ENCODE peak calls at places on chromosome 4, in nine cellular contexts. B, V, H, E, F, U, C, N and Q are unnamed samples.
A peak's percentile ranks its signal among the peaks of the same experiment; 100 is the strongest.

GRCh38 chr4:1809754-1810502 is 16.8 kb downstream of the FGFR3 start:
- DNase-seq in H (peak; percentile 74), N (peak; percentile 57), C (peak; percentile 51), B (peak; percentile 71), E (peak; percentile 52), V (peak; percentile 71), U (peak; percentile 75), F (peak; percentile 76), Q (peak; percentile 47)

GRCh38 chr4:16931336-16931735 is 32.9 kb upstream of the LDB2 start:
- DNase-seq in F (no peak), N (no peak), V (no peak), E (no peak), H (no peak), U (no peak), B (no peak), C (no peak), Q (no peak)

GRCh38 chr4:183098723-183099536 is at the start of gene WWC2:
- DNase-seq in C (peak; percentile 81), N (peak; percentile 42), E (peak; percentile 51), V (peak; percentile 98), F (peak; percentile 92), H (peak; percentile 91), U (peak; percentile 95), B (peak; percentile 84), Q (peak; percentile 82)

GRCh38 chr4:98722000-98722399 is 63.6 kb upstream of the TSPAN5 start:
- DNase-seq in E (no peak), H (no peak), B (no peak), C (no peak), V (peak; percentile 4), N (no peak), F (no peak), U (no peak), Q (no peak)

GRCh38 chr4:8586671-8587468 is 5.7 kb upstream of the CPZ start:
- DNase-seq in N (no peak), U (no peak), H (no peak), E (no peak), C (peak; percentile 20), V (no peak), F (peak; percentile 49), B (no peak), Q (no peak)

GRCh38 chr4:158356331-158356730 is 146.0 kb downstream of the TMEM144 start:
- DNase-seq in V (no peak), E (no peak), F (no peak), C (no peak), B (no peak), H (no peak), U (no peak), N (no peak), Q (no peak)

GRCh38 chr4:89549907-89550306 is 242.3 kb upstream of the GPRIN3 start:
- DNase-seq in V (peak; percentile 30), E (no peak), B (no peak), U (peak; percentile 47), H (no peak), F (no peak), C (no peak), N (no peak), Q (peak; percentile 85)

GRCh38 chr4:74202062-74202586 is 44.2 kb downstream of the MTHFD2L start:
- DNase-seq in C (no peak), F (no peak), H (no peak), N (no peak), U (no peak), E (no peak), V (no peak), B (no peak), Q (no peak)

GRCh38 chr4:99651811-99652545 is 5.7 kb downstream of the C4orf54 start:
- DNase-seq in F (peak; percentile 55), V (no peak), B (no peak), N (no peak), U (no peak), C (no peak), H (no peak), E (no peak), Q (no peak)

GRCh38 chr4:76105652-76106051 is 31.1 kb downstream of the ART3 start:
- DNase-seq in N (no peak), H (no peak), C (no peak), V (no peak), E (no peak), F (no peak), B (no peak), U (no peak), Q (no peak)

GRCh38 chr4:140851032-140851636 is 94.9 kb upstream of the TBC1D9 start:
- DNase-seq in C (no peak), B (peak; percentile 42), F (no peak), E (no peak), N (no peak), H (peak; percentile 28), U (peak; percentile 88), V (peak; percentile 73), Q (peak; percentile 66)

GRCh38 chr4:181944527-181944926 is 298.7 kb upstream of the TENM3 start:
- DNase-seq in V (no peak), B (no peak), U (no peak), N (no peak), F (no peak), H (no peak), C (no peak), E (no peak), Q (no peak)

GRCh38 chr4:10204401-10205058 is 87.9 kb upstream of the WDR1 start:
- DNase-seq in F (no peak), H (no peak), V (peak; percentile 93), B (no peak), N (no peak), E (no peak), U (no peak), C (no peak), Q (peak; percentile 29)

GRCh38 chr4:6347511-6348045 is 77.9 kb downstream of the WFS1 start:
- DNase-seq in E (no peak), F (peak; percentile 19), H (no peak), N (no peak), B (no peak), U (no peak), C (no peak), V (no peak), Q (no peak)

GRCh38 chr4:132593717-132594400 is 555.2 kb upstream of the PCDH10 start:
- DNase-seq in B (no peak), H (no peak), E (no peak), N (no peak), V (no peak), U (peak; percentile 49), C (no peak), F (no peak), Q (no peak)

GRCh38 chr4:60562353-60562752 is 637.8 kb upstream of the ADGRL3 start:
- DNase-seq in N (no peak), E (no peak), C (no peak), U (no peak), B (no peak), H (no peak), F (no peak), V (no peak), Q (no peak)

GRCh38 chr4:4859010-4859798 is at the start of gene MSX1:
- DNase-seq in E (no peak), U (peak; percentile 96), B (peak; percentile 76), V (peak; percentile 96), N (peak; percentile 34), C (peak; percentile 75), H (peak; percentile 87), F (peak; percentile 91), Q (peak; percentile 73)

GRCh38 chr4:48175328-48175727 is 41.3 kb upstream of the TXK start:
- DNase-seq in N (no peak), B (no peak), C (no peak), E (no peak), F (no peak), H (no peak), U (no peak), V (no peak), Q (no peak)

GRCh38 chr4:145299380-145300076 is 119.1 kb upstream of the OTUD4 start:
- DNase-seq in B (no peak), E (no peak), F (no peak), V (peak; percentile 98), C (no peak), N (peak; percentile 78), U (peak; percentile 67), H (no peak), Q (peak; percentile 98)

GRCh38 chr4:120299631-120300030 is 233.0 kb upstream of the MAD2L1 start:
- DNase-seq in F (no peak), E (no peak), B (no peak), U (no peak), H (no peak), N (no peak), V (no peak), C (no peak), Q (no peak)

GRCh38 chr4:37977471-37978452 is 17.6 kb downstream of the PTTG2 start:
- DNase-seq in B (peak; percentile 84), V (peak; percentile 84), N (peak; percentile 55), C (peak; percentile 78), F (peak; percentile 89), U (peak; percentile 91), E (peak; percentile 63), H (peak; percentile 74), Q (peak; percentile 64)

GRCh38 chr4:88802138-88802537 is 104.5 kb upstream of the NAP1L5 start:
- DNase-seq in B (no peak), H (no peak), E (no peak), U (no peak), C (no peak), N (no peak), V (no peak), F (no peak), Q (no peak)

GRCh38 chr4:56465599-56466295 is 1.7 kb upstream of the SRP72 start:
- DNase-seq in V (peak; percentile 72), U (peak; percentile 16), N (no peak), E (no peak), H (no peak), F (no peak), C (no peak), B (no peak), Q (peak; percentile 45)

GRCh38 chr4:38667005-38667771 is 3.2 kb downstream of the KLF3 start:
- DNase-seq in H (peak; percentile 77), N (no peak), B (peak; percentile 87), U (peak; percentile 97), E (peak; percentile 69), V (peak; percentile 98), F (peak; percentile 70), C (peak; percentile 91), Q (peak; percentile 99)

GRCh38 chr4:129446074-129446473 is 350.1 kb downstream of the C4orf33 start:
- DNase-seq in B (no peak), U (peak; percentile 29), C (no peak), F (no peak), H (no peak), E (no peak), N (no peak), V (no peak), Q (no peak)

GRCh38 chr4:13240066-13240465 is 244.1 kb downstream of the RAB28 start:
- DNase-seq in E (no peak), H (no peak), N (no peak), C (no peak), U (no peak), F (no peak), V (peak; percentile 58), B (no peak), Q (peak; percentile 45)

GRCh38 chr4:74014332-74014731 is 15.9 kb upstream of the CXCL5 start:
- DNase-seq in U (no peak), H (no peak), F (no peak), C (no peak), B (no peak), E (no peak), N (no peak), V (peak; percentile 25), Q (no peak)

GRCh38 chr4:122458625-122459024 is 2.1 kb upstream of the IL2 start:
- DNase-seq in F (no peak), H (no peak), C (no peak), V (peak; percentile 67), E (peak; percentile 15), N (peak; percentile 36), B (no peak), U (no peak), Q (peak; percentile 6)

GRCh38 chr4:54063224-54063623 is 1.2 kb downstream of the CHIC2 start:
- DNase-seq in C (no peak), H (no peak), U (peak; percentile 76), B (no peak), E (no peak), V (peak; percentile 81), F (no peak), N (no peak), Q (peak; percentile 49)

GRCh38 chr4:150348079-150348478 is 233.9 kb upstream of the MAB21L2 start:
- DNase-seq in N (no peak), U (peak; percentile 32), E (no peak), C (no peak), H (no peak), B (no peak), F (no peak), V (peak; percentile 60), Q (peak; percentile 85)

GRCh38 chr4:561456-561855 is 14.6 kb downstream of the TMEM271 start:
- DNase-seq in N (no peak), U (no peak), B (no peak), V (no peak), C (no peak), H (no peak), F (no peak), E (no peak), Q (no peak)